ENCODE peak calls at places on chromosomes 3 and 15, in six cellular contexts. G, D, V, H, Z and O are unnamed samples.

GRCh38 chr3:159032311-159032710 is 230.5 kb downstream of the MFSD1 start:
- DNase-seq in G (no peak), D (peak; percentile 29), V (no peak), H (no peak), Z (no peak), O (no peak)

GRCh38 chr3:57681691-57682090 is 11.2 kb downstream of the DENND6A start:
- DNase-seq in G (no peak), D (no peak), V (no peak), H (no peak), Z (no peak), O (no peak)

GRCh38 chr3:188861847-188862740 is 309.7 kb upstream of the TPRG1 start:
- DNase-seq in G (no peak), D (peak; percentile 71), V (no peak), H (no peak), Z (no peak), O (no peak)

GRCh38 chr3:140635276-140635675 is 42.6 kb upstream of the TRIM42 start:
- DNase-seq in G (no peak), D (no peak), V (no peak), H (no peak), Z (no peak), O (no peak)

GRCh38 chr3:3027976-3028567 is 82.1 kb downstream of the IL5RA start:
- DNase-seq in G (no peak), D (no peak), V (no peak), H (no peak), Z (no peak), O (no peak)

GRCh38 chr15:36323607-36324006 is 255.8 kb upstream of the CDIN1 start:
- DNase-seq in G (no peak), D (peak; percentile 80), V (no peak), H (no peak), Z (no peak), O (no peak)

GRCh38 chr3:56536735-56537134 is 20.2 kb upstream of the CCDC66 start:
- DNase-seq in G (no peak), D (no peak), V (no peak), H (no peak), Z (no peak), O (no peak)

GRCh38 chr3:50478051-50478450 is 25.4 kb downstream of the CACNA2D2 start:
- DNase-seq in G (no peak), D (no peak), V (no peak), H (no peak), Z (no peak), O (no peak)

GRCh38 chr3:11803977-11804903 is 42.4 kb downstream of the TAMM41 start:
- DNase-seq in G (peak; percentile 24), D (peak; percentile 50), V (no peak), H (no peak), Z (peak; percentile 73), O (peak; percentile 54)

GRCh38 chr3:156551261-156551660 is 3.7 kb downstream of the SSR3 start:
- DNase-seq in G (no peak), D (peak; percentile 85), V (no peak), H (no peak), Z (no peak), O (no peak)

GRCh38 chr3:30289751-30290150 is 316.6 kb upstream of the TGFBR2 start:
- DNase-seq in G (no peak), D (no peak), V (no peak), H (no peak), Z (no peak), O (no peak)

GRCh38 chr15:64525828-64526530 is 65.6 kb downstream of the ZNF609 start:
- DNase-seq in G (no peak), D (peak; percentile 64), V (no peak), H (no peak), Z (no peak), O (no peak)

GRCh38 chr3:45966371-45966780 is 23.1 kb downstream of the CXCR6 start:
- DNase-seq in G (no peak), D (no peak), V (no peak), H (no peak), Z (no peak), O (peak; percentile 77)

GRCh38 chr3:32934150-32934742 is 17.2 kb upstream of the CCR4 start:
- DNase-seq in G (no peak), D (no peak), V (no peak), H (no peak), Z (peak; percentile 28), O (peak; percentile 29)

GRCh38 chr3:27464646-27465045 is 19.5 kb downstream of the SLC4A7 start:
- DNase-seq in G (no peak), D (no peak), V (no peak), H (no peak), Z (no peak), O (no peak)

DNA sequence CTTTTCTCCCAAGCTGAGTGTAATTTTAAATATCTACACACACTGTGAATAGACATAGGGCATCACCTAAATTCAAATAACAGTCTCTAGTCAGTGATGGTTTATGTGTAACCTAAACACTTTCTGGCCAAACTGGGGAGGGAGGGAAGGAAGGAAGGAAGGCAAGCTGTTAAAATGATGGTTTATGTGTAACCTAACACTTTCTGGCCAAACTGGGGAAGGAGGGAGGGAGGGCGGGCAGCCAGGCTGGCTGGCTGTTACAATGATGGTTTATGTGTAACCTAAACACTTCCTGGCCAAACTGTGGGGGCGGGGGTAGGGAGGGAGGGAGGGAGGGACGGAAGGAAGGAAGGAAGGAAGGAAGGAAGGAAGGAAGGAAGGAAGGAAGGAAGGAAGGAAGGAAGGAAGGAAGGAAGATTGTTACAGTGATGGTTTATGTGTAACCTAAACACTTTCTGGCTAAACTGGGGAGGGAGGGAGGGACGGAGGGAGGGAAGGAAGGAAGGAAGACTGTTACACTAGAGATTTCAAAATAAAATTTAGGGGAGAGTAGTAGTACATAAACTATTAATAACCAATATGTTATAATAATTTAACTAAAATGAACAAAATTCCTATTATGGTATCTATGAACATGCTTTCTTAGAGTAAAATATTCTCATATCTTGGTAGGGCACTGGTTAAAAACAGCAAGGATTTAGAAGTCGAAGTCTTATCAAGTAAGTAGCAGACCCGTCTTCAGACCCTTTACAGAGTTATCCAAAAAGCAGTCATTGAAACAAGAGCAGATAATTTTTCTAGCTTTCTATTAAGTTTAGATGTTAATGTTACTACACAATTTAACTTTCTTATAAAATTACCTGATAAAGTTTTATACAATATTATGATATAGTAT is 148.1 kb downstream of the LMLN start:
- DNase-seq in G (no peak), D (peak; percentile 6), V (no peak), H (no peak), Z (no peak), O (no peak)
- H3K27ac ChIP-seq in G (no peak overlapping the region), D (no peak overlapping the region), V (no peak overlapping the region), H (no peak overlapping the region), Z (no peak overlapping the region), O (no peak overlapping the region)

DNA sequence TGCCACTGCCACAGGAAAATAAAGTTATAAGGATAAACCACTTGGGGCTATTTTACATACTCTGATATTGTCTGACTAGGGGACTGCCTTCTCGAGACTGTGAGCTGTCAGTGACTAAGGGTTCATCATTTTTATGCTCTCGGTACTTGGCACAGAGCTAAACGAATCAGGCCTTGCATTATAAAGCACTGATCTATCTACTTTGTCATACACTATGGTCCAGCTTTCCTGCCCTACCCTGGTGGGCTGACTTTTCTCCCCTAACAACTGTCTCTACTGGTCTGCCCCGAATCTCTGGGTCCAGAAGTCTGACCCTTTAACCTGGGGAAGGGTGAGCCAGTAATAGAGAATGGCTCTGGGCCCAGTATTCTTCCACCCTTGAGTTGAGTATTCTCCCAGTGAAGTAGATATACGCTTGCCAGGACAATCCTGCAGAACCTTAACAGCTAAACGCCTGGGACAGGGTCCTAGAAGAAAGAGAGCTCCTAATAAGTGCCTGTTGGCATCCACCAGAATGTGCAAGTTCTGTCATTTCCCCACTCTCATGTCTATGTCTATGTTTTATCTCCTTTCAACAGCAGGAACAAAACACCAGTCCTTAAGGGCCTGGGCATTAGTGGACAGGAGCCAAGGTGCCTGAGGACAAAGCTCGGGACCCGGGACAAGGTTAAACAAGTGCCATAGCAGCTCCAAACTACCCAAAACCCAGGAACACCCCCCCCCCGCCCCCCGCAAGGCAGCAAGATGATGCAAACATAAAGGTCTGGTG is 1.3 kb downstream of the LARP6 start:
- DNase-seq in G (peak; percentile 23), D (peak; percentile 61), V (no peak), H (no peak), Z (no peak), O (peak; percentile 35)
- H3K4me1 ChIP-seq in G (peaks cover 25% of the 10 kb centered on the region), D (peaks cover 27% of the 10 kb centered on the region), V (peaks cover 40% of the 10 kb centered on the region), H (peaks cover 12% of the 10 kb centered on the region), Z (peaks cover 15% of the 10 kb centered on the region), O (peaks cover 34% of the 10 kb centered on the region)

DNA sequence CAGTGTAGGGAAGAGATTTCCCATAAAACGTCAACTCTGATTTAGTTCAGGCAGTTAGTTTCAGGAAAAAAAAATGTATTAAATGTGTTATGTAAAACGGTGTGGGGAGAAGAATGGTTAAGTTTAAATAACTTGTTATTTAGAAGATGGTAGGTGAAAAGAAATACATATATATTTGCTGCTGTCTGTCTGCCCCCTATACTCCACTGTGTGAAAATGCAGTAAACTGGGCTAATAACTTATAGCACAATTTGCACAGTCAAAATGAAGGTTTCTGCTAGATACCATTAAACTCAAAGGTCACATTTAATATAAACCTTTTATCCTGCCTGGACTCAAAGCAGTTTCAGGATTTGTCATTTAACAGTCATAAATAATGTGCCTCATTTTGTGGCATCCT is 515.0 kb downstream of the FGF12 start:
- DNase-seq in G (no peak), D (no peak), V (no peak), H (no peak), Z (no peak), O (no peak)
- TF ChIP-seq CTCF in G (no peak), D (no peak), V (no peak), H (no peak), Z (peak; percentile 26), O (no peak)

DNA sequence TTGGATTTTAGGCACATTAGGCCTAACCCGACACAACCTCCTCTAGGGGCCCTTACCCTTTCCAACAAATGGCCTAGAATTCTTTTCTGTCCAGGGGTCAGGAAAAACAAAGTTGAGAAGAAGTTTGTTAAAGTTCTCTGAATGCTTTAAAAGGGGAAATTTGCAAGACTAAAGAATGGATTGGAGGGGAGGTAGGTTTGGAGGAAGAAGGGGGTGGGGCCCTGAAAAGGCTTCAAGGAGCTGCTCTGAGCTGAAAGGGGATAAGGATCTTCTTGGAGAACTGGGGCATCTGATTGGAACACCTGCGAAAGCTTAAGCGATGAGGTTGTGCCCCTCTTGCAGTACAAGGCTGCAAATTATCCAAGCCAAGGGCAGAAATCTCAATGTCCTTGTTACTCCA is 3.9 kb upstream of the SENP2 start:
- DNase-seq in G (no peak), D (no peak), V (no peak), H (no peak), Z (no peak), O (no peak)
- H3K27ac ChIP-seq in G (no peak overlapping the region), D (no peak overlapping the region), V (no peak overlapping the region), H (no peak overlapping the region), Z (no peak overlapping the region), O (no peak overlapping the region)

GRCh38 chr3:112401617-112402016 is 68.7 kb downstream of the CD200 start:
- DNase-seq in G (no peak), D (no peak), V (no peak), H (no peak), Z (no peak), O (no peak)
- H3K4me1 ChIP-seq in G (no peaks in the 10 kb centered on the region), D (no peaks in the 10 kb centered on the region), V (peaks cover 4% of the 10 kb centered on the region), H (peaks cover 2% of the 10 kb centered on the region), Z (peaks cover 3% of the 10 kb centered on the region), O (peaks cover 5% of the 10 kb centered on the region)

GRCh38 chr3:17529677-17530076 is 212.8 kb downstream of the TBC1D5 start:
- DNase-seq in G (no peak), D (no peak), V (no peak), H (no peak), Z (no peak), O (no peak)
- TF ChIP-seq CTCF in G (no peak), D (no peak), V (no peak), H (no peak), Z (no peak), O (no peak)